ENCODE peak calls at places on chromosome 18, in eight cellular contexts. One of them, this sample, is unnamed. For H3K4me1, the result is how much of the 10 kb centered on the place peaks cover.

GRCh38 chr18:22228930-22229329 is 59.5 kb downstream of the GATA6 start:
- DNase-seq in transverse colon: no peak
- DNase-seq in foreskin keratinocyte: peak
- DNase-seq in heart right ventricle: no peak
- DNase-seq in MM.1S: no peak
- DNase-seq in iPS DF 6.9: no peak
- DNase-seq in stomach: no peak
- DNase-seq in adrenal gland: no peak
- DNase-seq in this sample: no peak

GRCh38 chr18:31671951-31672350 is 12.4 kb downstream of the B4GALT6 start:
- DNase-seq in adrenal gland: no peak
- DNase-seq in stomach: no peak
- DNase-seq in transverse colon: no peak
- DNase-seq in foreskin keratinocyte: no peak
- DNase-seq in heart right ventricle: no peak
- DNase-seq in iPS DF 6.9: no peak
- DNase-seq in MM.1S: no peak
- DNase-seq in this sample: no peak

GRCh38 chr18:21110667-21111350 is 804 bp downstream of the ROCK1 start:
- DNase-seq in stomach: peak
- DNase-seq in MM.1S: peak
- DNase-seq in iPS DF 6.9: no peak
- DNase-seq in foreskin keratinocyte: peak
- DNase-seq in adrenal gland: peak
- DNase-seq in transverse colon: peak
- DNase-seq in heart right ventricle: peak
- DNase-seq in this sample: peak

GRCh38 chr18:9914584-9915290 is 921 bp downstream of the VAPA start:
- DNase-seq in foreskin keratinocyte: peak
- DNase-seq in stomach: peak
- DNase-seq in iPS DF 6.9: no peak
- DNase-seq in heart right ventricle: peak
- DNase-seq in MM.1S: peak
- DNase-seq in transverse colon: peak
- DNase-seq in adrenal gland: peak
- DNase-seq in this sample: peak

GRCh38 chr18:46518438-46518837 is 138.6 kb downstream of the LOXHD1 start:
- DNase-seq in iPS DF 6.9: no peak
- DNase-seq in transverse colon: no peak
- DNase-seq in MM.1S: no peak
- DNase-seq in adrenal gland: no peak
- DNase-seq in heart right ventricle: peak
- DNase-seq in foreskin keratinocyte: no peak
- DNase-seq in stomach: no peak
- DNase-seq in this sample: peak

GRCh38 chr18:62018034-62018760 is 125.4 kb upstream of the RNF152 start:
- DNase-seq in adrenal gland: peak
- DNase-seq in heart right ventricle: peak
- DNase-seq in stomach: no peak
- DNase-seq in iPS DF 6.9: no peak
- DNase-seq in foreskin keratinocyte: no peak
- DNase-seq in transverse colon: peak
- DNase-seq in MM.1S: no peak
- DNase-seq in this sample: peak

GRCh38 chr18:8800041-8800441 is 94.7 kb downstream of the MTCL1 start:
- DNase-seq in adrenal gland: no peak
- DNase-seq in MM.1S: no peak
- DNase-seq in stomach: no peak
- DNase-seq in foreskin keratinocyte: no peak
- DNase-seq in heart right ventricle: no peak
- DNase-seq in transverse colon: no peak
- DNase-seq in iPS DF 6.9: no peak
- DNase-seq in this sample: peak

GRCh38 chr18:7728297-7728696 is 161.2 kb downstream of the PTPRM start:
- DNase-seq in iPS DF 6.9: peak
- DNase-seq in MM.1S: no peak
- DNase-seq in foreskin keratinocyte: peak
- DNase-seq in stomach: no peak
- DNase-seq in transverse colon: no peak
- DNase-seq in heart right ventricle: no peak
- DNase-seq in adrenal gland: no peak
- DNase-seq in this sample: no peak

GRCh38 chr18:23837591-23837990 is 148.3 kb downstream of the LAMA3 start:
- DNase-seq in MM.1S: no peak
- DNase-seq in heart right ventricle: no peak
- DNase-seq in stomach: no peak
- DNase-seq in transverse colon: no peak
- DNase-seq in iPS DF 6.9: no peak
- DNase-seq in foreskin keratinocyte: peak
- DNase-seq in adrenal gland: no peak
- DNase-seq in this sample: no peak

GRCh38 chr18:77101410-77102245 is 31.0 kb downstream of the MBP start:
- DNase-seq in transverse colon: peak
- DNase-seq in MM.1S: no peak
- DNase-seq in adrenal gland: peak
- DNase-seq in foreskin keratinocyte: peak
- DNase-seq in stomach: peak
- DNase-seq in iPS DF 6.9: no peak
- DNase-seq in heart right ventricle: peak
- DNase-seq in this sample: peak
- H3K4me1 ChIP-seq in transverse colon: under half
- H3K4me1 ChIP-seq in MM.1S: under half
- H3K4me1 ChIP-seq in adrenal gland: under half
- H3K4me1 ChIP-seq in foreskin keratinocyte: under half
- H3K4me1 ChIP-seq in stomach: half or more
- H3K4me1 ChIP-seq in iPS DF 6.9: under half
- H3K4me1 ChIP-seq in heart right ventricle: under half
- H3K4me1 ChIP-seq in this sample: under half

GRCh38 chr18:76923485-76924085 is 101.2 kb downstream of the ZNF236 start:
- DNase-seq in heart right ventricle: no peak
- DNase-seq in MM.1S: no peak
- DNase-seq in stomach: no peak
- DNase-seq in adrenal gland: no peak
- DNase-seq in iPS DF 6.9: peak
- DNase-seq in transverse colon: peak
- DNase-seq in foreskin keratinocyte: peak
- DNase-seq in this sample: peak

GRCh38 chr18:76927216-76927725 is 104.9 kb downstream of the ZNF236 start:
- DNase-seq in adrenal gland: no peak
- DNase-seq in MM.1S: no peak
- DNase-seq in transverse colon: no peak
- DNase-seq in iPS DF 6.9: no peak
- DNase-seq in stomach: no peak
- DNase-seq in heart right ventricle: no peak
- DNase-seq in foreskin keratinocyte: no peak
- DNase-seq in this sample: no peak

GRCh38 chr18:76932026-76932819 is 109.9 kb downstream of the ZNF236 start:
- DNase-seq in foreskin keratinocyte: no peak
- DNase-seq in transverse colon: no peak
- DNase-seq in stomach: no peak
- DNase-seq in heart right ventricle: peak
- DNase-seq in MM.1S: no peak
- DNase-seq in iPS DF 6.9: no peak
- DNase-seq in adrenal gland: no peak
- DNase-seq in this sample: no peak

GRCh38 chr18:76931171-76931570 is 108.8 kb downstream of the ZNF236 start:
- DNase-seq in iPS DF 6.9: no peak
- DNase-seq in foreskin keratinocyte: no peak
- DNase-seq in transverse colon: no peak
- DNase-seq in heart right ventricle: no peak
- DNase-seq in adrenal gland: no peak
- DNase-seq in stomach: no peak
- DNase-seq in MM.1S: no peak
- DNase-seq in this sample: no peak

DNA sequence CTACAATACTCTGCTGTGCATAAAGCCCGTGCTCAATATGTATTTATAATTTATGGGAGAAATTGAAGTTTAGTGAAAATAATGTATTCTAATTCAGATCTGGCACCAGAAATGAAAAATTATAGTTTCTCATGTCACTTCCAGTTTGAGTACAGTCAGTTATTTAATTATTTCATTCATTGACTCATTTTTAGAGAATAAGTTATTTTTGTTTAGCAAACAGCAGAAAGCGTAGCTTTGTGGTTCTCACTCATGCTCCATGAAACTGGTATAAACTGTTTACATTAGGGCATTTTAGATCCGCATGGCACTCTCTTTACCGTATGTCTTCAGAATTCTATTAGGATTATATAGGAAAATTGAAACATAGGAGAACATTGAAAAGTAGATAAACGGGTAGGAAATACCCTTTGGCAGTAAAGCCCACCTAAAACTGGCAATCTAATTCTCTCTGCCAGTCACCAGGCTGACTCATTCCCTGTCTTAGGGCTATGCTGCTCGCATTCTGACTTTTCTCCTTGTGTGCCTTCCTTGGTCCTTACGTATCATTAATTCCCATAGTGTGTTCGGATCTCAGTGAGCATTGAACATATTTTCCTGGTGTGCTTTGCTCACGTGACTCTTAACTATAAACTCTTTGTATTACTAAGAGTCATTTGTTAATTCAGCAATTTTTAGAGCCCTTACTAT is 106.0 kb downstream of the ZNF236 start:
- DNase-seq in heart right ventricle: no peak
- DNase-seq in adrenal gland: no peak
- DNase-seq in foreskin keratinocyte: no peak
- DNase-seq in stomach: no peak
- DNase-seq in transverse colon: no peak
- DNase-seq in MM.1S: no peak
- DNase-seq in iPS DF 6.9: no peak
- DNase-seq in this sample: no peak
- H3K4me1 ChIP-seq in heart right ventricle: under half
- H3K4me1 ChIP-seq in adrenal gland: under half
- H3K4me1 ChIP-seq in foreskin keratinocyte: under half
- H3K4me1 ChIP-seq in stomach: under half
- H3K4me1 ChIP-seq in transverse colon: under half
- H3K4me1 ChIP-seq in MM.1S: under half
- H3K4me1 ChIP-seq in iPS DF 6.9: under half
- H3K4me1 ChIP-seq in this sample: under half

GRCh38 chr18:476368-476767 is 24.1 kb downstream of the COLEC12 start:
- DNase-seq in foreskin keratinocyte: no peak
- DNase-seq in MM.1S: no peak
- DNase-seq in stomach: no peak
- DNase-seq in heart right ventricle: no peak
- DNase-seq in iPS DF 6.9: no peak
- DNase-seq in adrenal gland: no peak
- DNase-seq in transverse colon: no peak
- DNase-seq in this sample: no peak
- H3K4me1 ChIP-seq in foreskin keratinocyte: under half
- H3K4me1 ChIP-seq in MM.1S: under half
- H3K4me1 ChIP-seq in stomach: under half
- H3K4me1 ChIP-seq in heart right ventricle: under half
- H3K4me1 ChIP-seq in iPS DF 6.9: under half
- H3K4me1 ChIP-seq in adrenal gland: under half
- H3K4me1 ChIP-seq in transverse colon: under half
- H3K4me1 ChIP-seq in this sample: under half

GRCh38 chr18:77054288-77054605 is 78.3 kb downstream of the MBP start:
- DNase-seq in stomach: no peak
- DNase-seq in adrenal gland: no peak
- DNase-seq in heart right ventricle: no peak
- DNase-seq in foreskin keratinocyte: no peak
- DNase-seq in iPS DF 6.9: no peak
- DNase-seq in MM.1S: no peak
- DNase-seq in transverse colon: no peak
- DNase-seq in this sample: no peak
- H3K4me1 ChIP-seq in stomach: under half
- H3K4me1 ChIP-seq in adrenal gland: under half
- H3K4me1 ChIP-seq in heart right ventricle: under half
- H3K4me1 ChIP-seq in foreskin keratinocyte: under half
- H3K4me1 ChIP-seq in iPS DF 6.9: under half
- H3K4me1 ChIP-seq in MM.1S: under half
- H3K4me1 ChIP-seq in transverse colon: under half
- H3K4me1 ChIP-seq in this sample: under half

GRCh38 chr18:57753063-57753462 is 50.1 kb downstream of the ATP8B1 start:
- DNase-seq in iPS DF 6.9: no peak
- DNase-seq in adrenal gland: no peak
- DNase-seq in stomach: no peak
- DNase-seq in MM.1S: no peak
- DNase-seq in heart right ventricle: no peak
- DNase-seq in transverse colon: no peak
- DNase-seq in foreskin keratinocyte: no peak
- DNase-seq in this sample: no peak

GRCh38 chr18:57748770-57749603 is 54.1 kb downstream of the ATP8B1 start:
- DNase-seq in heart right ventricle: no peak
- DNase-seq in adrenal gland: no peak
- DNase-seq in MM.1S: peak
- DNase-seq in iPS DF 6.9: no peak
- DNase-seq in transverse colon: no peak
- DNase-seq in foreskin keratinocyte: peak
- DNase-seq in stomach: peak
- DNase-seq in this sample: no peak

GRCh38 chr18:57754577-57755330 is 48.4 kb downstream of the ATP8B1 start:
- DNase-seq in transverse colon: no peak
- DNase-seq in iPS DF 6.9: no peak
- DNase-seq in foreskin keratinocyte: no peak
- DNase-seq in stomach: no peak
- DNase-seq in adrenal gland: no peak
- DNase-seq in MM.1S: no peak
- DNase-seq in heart right ventricle: no peak
- DNase-seq in this sample: peak

GRCh38 chr18:57747809-57748680 is 55.1 kb downstream of the ATP8B1 start:
- DNase-seq in adrenal gland: no peak
- DNase-seq in transverse colon: no peak
- DNase-seq in MM.1S: no peak
- DNase-seq in heart right ventricle: no peak
- DNase-seq in stomach: no peak
- DNase-seq in foreskin keratinocyte: no peak
- DNase-seq in iPS DF 6.9: no peak
- DNase-seq in this sample: no peak

DNA sequence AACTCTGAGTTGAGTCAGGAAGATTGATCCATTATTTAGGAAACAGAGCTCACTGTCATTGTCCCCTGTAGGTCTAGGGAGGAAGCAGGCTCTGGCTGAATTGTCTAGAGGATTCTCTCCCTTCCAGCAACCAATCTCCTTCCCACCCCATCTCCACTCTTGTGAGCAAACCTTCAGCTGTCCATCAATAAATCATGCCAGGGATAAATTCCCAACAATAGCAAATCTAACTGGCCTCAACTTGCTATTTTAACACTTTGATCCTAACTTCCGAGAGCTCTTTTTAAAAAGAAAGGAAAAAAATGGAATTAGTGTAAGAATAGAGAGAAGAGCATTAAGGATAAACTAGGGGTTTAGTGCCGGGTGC is 53.5 kb downstream of the ATP8B1 start:
- DNase-seq in transverse colon: no peak
- DNase-seq in foreskin keratinocyte: no peak
- DNase-seq in heart right ventricle: no peak
- DNase-seq in iPS DF 6.9: no peak
- DNase-seq in adrenal gland: no peak
- DNase-seq in MM.1S: no peak
- DNase-seq in stomach: no peak
- DNase-seq in this sample: no peak
- H3K4me1 ChIP-seq in transverse colon: under half
- H3K4me1 ChIP-seq in foreskin keratinocyte: under half
- H3K4me1 ChIP-seq in heart right ventricle: under half
- H3K4me1 ChIP-seq in iPS DF 6.9: under half
- H3K4me1 ChIP-seq in adrenal gland: under half
- H3K4me1 ChIP-seq in MM.1S: under half
- H3K4me1 ChIP-seq in stomach: half or more
- H3K4me1 ChIP-seq in this sample: under half